ENCODE peak calls at places on chromosome 6, in eight cellular contexts. G is effector memory CD4-positive, alpha-beta T cell; T is mammary epithelial cell; U is IMR-90; F is stomach; Z is thyroid gland; Q is psoas muscle; C is right cardiac atrium. P is an unnamed sample.
A peak's percentile ranks its signal among the peaks of the same experiment; 100 is the strongest.

GRCh38 chr6:113998811-113999210 is 27.9 kb upstream of the HDAC2 start:
- DNase-seq in G (no peak), T (no peak), U (no peak), F (no peak), Z (no peak), Q (no peak), C (no peak), P (no peak)

GRCh38 chr6:170006524-170007467 is 255.4 kb downstream of the ERMARD start:
- DNase-seq in G (no peak), T (no peak), U (no peak), F (no peak), Z (no peak), Q (no peak), C (no peak), P (peak; percentile 65)

GRCh38 chr6:84449220-84449619 is 221.8 kb upstream of the CEP162 start:
- DNase-seq in G (no peak), T (no peak), U (no peak), F (no peak), Z (no peak), Q (no peak), C (no peak), P (no peak)

GRCh38 chr6:79949235-79949634 is 1.9 kb upstream of the ELOVL4 start:
- DNase-seq in G (peak; percentile 23), T (peak; percentile 56), U (peak; percentile 75), F (peak; percentile 79), Z (peak; percentile 26), Q (no peak), C (peak; percentile 57), P (peak; percentile 33)

GRCh38 chr6:87029711-87030314 is 65.1 kb downstream of the CGA start:
- DNase-seq in G (no peak), T (peak; percentile 27), U (peak; percentile 72), F (no peak), Z (no peak), Q (no peak), C (no peak), P (no peak)

GRCh38 chr6:76702187-76702586 is 629.7 kb upstream of the IMPG1 start:
- DNase-seq in G (no peak), T (no peak), U (no peak), F (no peak), Z (no peak), Q (no peak), C (no peak), P (no peak)

GRCh38 chr6:121435444-121436069 is at the start of gene GJA1:
- DNase-seq in G (no peak), T (peak; percentile 83), U (peak; percentile 86), F (no peak), Z (peak; percentile 76), Q (no peak), C (no peak), P (peak; percentile 54)

GRCh38 chr6:52115891-52116604 is 28.6 kb upstream of the PKHD1 start:
- DNase-seq in G (no peak), T (no peak), U (no peak), F (no peak), Z (no peak), Q (no peak), C (no peak), P (no peak)

GRCh38 chr6:113464959-113465358 is 392.2 kb upstream of the MARCKS start:
- DNase-seq in G (no peak), T (peak; percentile 84), U (peak; percentile 85), F (no peak), Z (no peak), Q (no peak), C (no peak), P (no peak)

GRCh38 chr6:142756215-142756630 is 188.8 kb downstream of the HIVEP2 start:
- DNase-seq in G (no peak), T (peak; percentile 83), U (peak; percentile 60), F (no peak), Z (no peak), Q (no peak), C (peak; percentile 39), P (no peak)

GRCh38 chr6:45832063-45832462 is 183.6 kb downstream of the CLIC5 start:
- DNase-seq in G (no peak), T (no peak), U (no peak), F (no peak), Z (no peak), Q (no peak), C (no peak), P (no peak)

GRCh38 chr6:134009876-134010275 is 42.5 kb downstream of the SLC2A12 start:
- DNase-seq in G (no peak), T (peak; percentile 50), U (no peak), F (no peak), Z (no peak), Q (no peak), C (no peak), P (no peak)

GRCh38 chr6:1611572-1612385 is 2.1 kb downstream of the FOXC1 start:
- DNase-seq in G (no peak), T (peak; percentile 47), U (peak; percentile 53), F (no peak), Z (no peak), Q (peak; percentile 58), C (peak; percentile 71), P (no peak)

GRCh38 chr6:3738381-3739131 is 13.0 kb downstream of the PXDC1 start:
- DNase-seq in G (no peak), T (no peak), U (no peak), F (no peak), Z (no peak), Q (no peak), C (no peak), P (no peak)

GRCh38 chr6:30676660-30677270 is 4.0 kb upstream of the DHX16 start:
- DNase-seq in G (no peak), T (no peak), U (no peak), F (no peak), Z (no peak), Q (no peak), C (no peak), P (no peak)

GRCh38 chr6:131949909-131950766 is 1.0 kb downstream of the CCN2 start:
- DNase-seq in G (no peak), T (peak; percentile 85), U (peak; percentile 92), F (peak; percentile 80), Z (peak; percentile 87), Q (peak; percentile 83), C (peak; percentile 91), P (peak; percentile 73)

GRCh38 chr6:36853325-36853724 is 14.1 kb upstream of the CPNE5 start:
- DNase-seq in G (no peak), T (peak; percentile 82), U (peak; percentile 90), F (no peak), Z (no peak), Q (peak; percentile 63), C (peak; percentile 63), P (no peak)

GRCh38 chr6:36610041-36610440 is 15.9 kb downstream of the SRSF3 start:
- DNase-seq in G (no peak), T (no peak), U (no peak), F (no peak), Z (no peak), Q (no peak), C (no peak), P (no peak)

GRCh38 chr6:165884813-165885765 is 222.0 kb upstream of the PDE10A start:
- DNase-seq in G (peak; percentile 10), T (no peak), U (peak; percentile 68), F (peak; percentile 83), Z (peak; percentile 76), Q (peak; percentile 75), C (peak; percentile 94), P (peak; percentile 84)

DNA sequence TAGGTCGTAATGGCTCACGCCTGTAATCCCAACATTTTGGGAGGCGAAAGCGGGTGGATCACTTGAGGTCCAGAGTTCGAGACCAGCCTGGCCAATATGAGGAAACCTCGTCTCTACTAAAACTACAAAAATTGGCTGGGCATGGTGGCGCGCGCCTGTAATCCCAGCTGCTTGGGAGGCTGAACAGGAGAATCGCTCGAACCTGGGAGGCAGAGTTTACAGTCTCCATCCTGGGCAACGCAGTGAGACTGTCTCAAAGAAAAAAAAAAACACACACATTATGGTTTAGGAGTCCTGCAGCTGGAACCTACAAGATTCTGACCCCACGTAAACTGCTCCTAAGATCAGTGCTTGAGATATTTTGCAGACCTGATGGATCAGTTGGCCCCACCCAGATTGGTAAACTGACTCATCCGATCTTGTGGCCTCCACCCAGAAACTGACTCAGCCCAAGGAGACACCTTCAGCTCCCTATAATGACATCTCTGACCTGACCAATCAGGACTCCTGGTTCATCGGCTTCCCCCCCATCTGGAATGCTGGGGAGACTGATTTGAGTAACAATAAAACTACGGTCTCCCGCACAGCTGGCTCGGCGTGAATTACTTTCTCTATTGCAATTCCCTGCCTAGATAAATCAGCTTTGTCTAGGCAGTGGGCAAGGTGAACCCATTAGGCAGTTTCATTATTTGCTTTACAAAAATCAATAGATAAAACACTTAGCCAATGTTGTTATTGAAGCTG is 96.2 kb upstream of the BTN3A2 start:
- DNase-seq in G (no peak), T (peak; percentile 84), U (peak; percentile 65), F (no peak), Z (no peak), Q (no peak), C (no peak), P (no peak)
- H3K4me3 ChIP-seq in G (no peak overlapping the region), T (no peak overlapping the region), U (no peak overlapping the region), F (no peak overlapping the region), Z (no peak overlapping the region), Q (no peak overlapping the region), C (no peak overlapping the region), P (no peak overlapping the region)

GRCh38 chr6:129608886-129609540 is 101.0 kb downstream of the ARHGAP18 start:
- DNase-seq in G (no peak), T (no peak), U (no peak), F (no peak), Z (no peak), Q (no peak), C (no peak), P (no peak)
- H3K4me1 ChIP-seq in G (no peaks in the 10 kb centered on the region), T (no peaks in the 10 kb centered on the region), U (peaks cover 4% of the 10 kb centered on the region), F (peaks cover 3% of the 10 kb centered on the region), Z (peaks cover 16% of the 10 kb centered on the region), Q (peaks cover 10% of the 10 kb centered on the region), C (no peaks in the 10 kb centered on the region), P (peaks cover 4% of the 10 kb centered on the region)

GRCh38 chr6:108799791-108800190 is 48.4 kb upstream of the ARMC2 start:
- DNase-seq in G (no peak), T (no peak), U (no peak), F (no peak), Z (no peak), Q (no peak), C (no peak), P (no peak)
- H3K4me3 ChIP-seq in G (no peak overlapping the region), T (no peak overlapping the region), U (no peak overlapping the region), F (no peak overlapping the region), Z (no peak overlapping the region), Q (no peak overlapping the region), C (no peak overlapping the region), P (no peak overlapping the region)

GRCh38 chr6:15410126-15410391 is 164.2 kb downstream of the JARID2 start:
- DNase-seq in G (no peak), T (no peak), U (no peak), F (no peak), Z (no peak), Q (no peak), C (no peak), P (no peak)

GRCh38 chr6:15408758-15409157 is 162.9 kb downstream of the JARID2 start:
- DNase-seq in G (no peak), T (no peak), U (no peak), F (no peak), Z (no peak), Q (no peak), C (no peak), P (no peak)

GRCh38 chr6:15411766-15412165 is 165.9 kb downstream of the JARID2 start:
- DNase-seq in G (no peak), T (no peak), U (no peak), F (no peak), Z (no peak), Q (no peak), C (no peak), P (no peak)

GRCh38 chr6:15409301-15410125 is 163.6 kb downstream of the JARID2 start:
- DNase-seq in G (no peak), T (no peak), U (no peak), F (no peak), Z (no peak), Q (no peak), C (no peak), P (no peak)

GRCh38 chr6:15410752-15411151 is 164.9 kb downstream of the JARID2 start:
- DNase-seq in G (no peak), T (no peak), U (no peak), F (no peak), Z (no peak), Q (no peak), C (no peak), P (no peak)
- H3K4me1 ChIP-seq in G (peaks cover 12% of the 10 kb centered on the region), T (no peaks in the 10 kb centered on the region), U (peaks cover 10% of the 10 kb centered on the region), F (peaks cover 50% of the 10 kb centered on the region), Z (peaks cover 11% of the 10 kb centered on the region), Q (peaks cover 61% of the 10 kb centered on the region), C (peaks cover 8% of the 10 kb centered on the region), P (peaks cover 31% of the 10 kb centered on the region)

P was measured in left lung.